ENCODE peak calls at places on chromosome 20, in four cellular contexts. W is suprapubic skin; G is HCT116; X is CD8-positive, alpha-beta memory T cell. P is an unnamed sample. For H3K4me1, the result is how much of the 10 kb centered on the place peaks cover.

GRCh38 chr20:18001131-18001921 is 32.5 kb downstream of the MGME1 start:
- DNase-seq in G (no peak), W (peak), X (no peak), P (peak)

GRCh38 chr20:58759947-58760346 is 67.3 kb downstream of the NPEPL1 start:
- DNase-seq in W (no peak), G (no peak), X (no peak), P (no peak)

GRCh38 chr20:23146857-23147256 is 60.7 kb upstream of the CD93 start:
- DNase-seq in X (no peak), W (peak), G (no peak), P (no peak)

GRCh38 chr20:33450867-33451266 is 7.3 kb upstream of the SNTA1 start:
- DNase-seq in W (no peak), X (no peak), G (peak), P (no peak)

GRCh38 chr20:57596998-57597939 is 23.0 kb downstream of the ZBP1 start:
- DNase-seq in W (peak), G (peak), X (peak), P (peak)

GRCh38 chr20:4855097-4855496 is 133.4 kb downstream of the PRND start:
- DNase-seq in X (no peak), G (no peak), W (no peak), P (no peak)

GRCh38 chr20:7723284-7723683 is 217.0 kb downstream of the HAO1 start:
- DNase-seq in W (no peak), G (no peak), X (no peak), P (no peak)

GRCh38 chr20:1155342-1155741 is 29.4 kb downstream of the TMEM74B start:
- DNase-seq in X (no peak), W (no peak), G (no peak), P (no peak)

GRCh38 chr20:62254021-62254724 is 15.9 kb downstream of the OSBPL2 start:
- DNase-seq in X (no peak), W (no peak), G (no peak), P (no peak)

GRCh38 chr20:9079038-9079731 is 10.3 kb downstream of the PLCB4 start:
- DNase-seq in W (no peak), X (no peak), G (no peak), P (no peak)

GRCh38 chr20:20362774-20363435 is 5.0 kb upstream of the INSM1 start:
- DNase-seq in G (no peak), X (no peak), W (no peak), P (no peak)

GRCh38 chr20:33059741-33060390 is 6.2 kb downstream of the BPIFB3 start:
- DNase-seq in X (no peak), G (no peak), W (no peak), P (no peak)

GRCh38 chr20:58436868-58437645 is 48.0 kb downstream of the VAPB start:
- DNase-seq in G (no peak), W (no peak), X (no peak), P (no peak)

GRCh38 chr20:16476032-16476431 is 97.2 kb downstream of the KIF16B start:
- DNase-seq in X (no peak), W (no peak), G (peak), P (no peak)

GRCh38 chr20:47269309-47270165 is 87.0 kb downstream of the ZMYND8 start:
- DNase-seq in W (no peak), X (no peak), G (no peak), P (no peak)

GRCh38 chr20:45704969-45705637 is at the start of gene WFDC10B:
- DNase-seq in W (no peak), G (no peak), X (no peak), P (no peak)

GRCh38 chr20:38146628-38147027 is 18.4 kb downstream of the TGM2 start:
- DNase-seq in W (no peak), G (no peak), X (no peak), P (peak)

GRCh38 chr20:23943304-23943703 is 45.3 kb downstream of the GGTLC1 start:
- DNase-seq in G (no peak), W (no peak), X (no peak), P (no peak)

GRCh38 chr20:50725722-50726000 is 5.7 kb upstream of the PARD6B start:
- DNase-seq in G (no peak), W (no peak), X (no peak), P (no peak)

GRCh38 chr20:50726955-50727791 is 4.2 kb upstream of the PARD6B start:
- DNase-seq in G (no peak), X (no peak), W (no peak), P (no peak)

GRCh38 chr20:50723672-50724071 is 7.7 kb upstream of the PARD6B start:
- DNase-seq in X (no peak), W (no peak), G (no peak), P (no peak)

GRCh38 chr20:50724112-50724724 is 7.2 kb upstream of the PARD6B start:
- DNase-seq in G (no peak), X (no peak), W (no peak), P (no peak)

GRCh38 chr20:50724851-50725721 is 6.3 kb upstream of the PARD6B start:
- DNase-seq in G (peak), W (peak), X (no peak), P (peak)
- H3K27ac ChIP-seq in G (peak), W (peak), X (peak), P (peak)

GRCh38 chr20:52313335-52313963 is 121.9 kb upstream of the ZFP64 start:
- DNase-seq in G (peak), X (no peak), W (no peak), P (no peak)
- H3K4me3 ChIP-seq in G (no peak), X (no peak), W (no peak), P (no peak)

GRCh38 chr20:2817341-2817726 is 1.2 kb downstream of the TMEM239 start:
- DNase-seq in X (no peak), G (no peak), W (no peak), P (no peak)
- H3K4me1 ChIP-seq in X (under half), G (under half), W (under half), P (under half)

DNA sequence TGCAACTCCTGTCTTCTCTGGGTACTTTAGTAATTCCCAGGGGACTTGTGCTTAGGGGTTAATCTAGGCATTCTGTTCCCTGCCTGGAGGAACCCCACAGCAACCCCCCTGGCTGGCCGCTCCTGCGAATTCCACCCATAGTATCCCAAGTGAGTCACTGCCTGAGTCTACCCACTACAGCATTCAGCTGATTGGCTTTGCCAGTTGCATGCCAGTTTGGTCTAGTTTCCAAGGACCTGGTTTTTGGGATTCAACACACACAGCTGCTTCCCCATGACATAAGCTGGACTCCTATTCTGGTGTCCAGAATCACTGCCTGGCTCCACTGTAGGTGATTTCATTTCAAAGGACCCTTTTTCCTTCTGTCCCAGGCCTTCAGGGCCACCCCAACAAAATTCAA is 40.3 kb downstream of the PLCG1 start:
- DNase-seq in X (no peak), G (peak), W (peak), P (no peak)
- H3K27ac ChIP-seq in X (no peak), G (no peak), W (peak), P (peak)

DNA sequence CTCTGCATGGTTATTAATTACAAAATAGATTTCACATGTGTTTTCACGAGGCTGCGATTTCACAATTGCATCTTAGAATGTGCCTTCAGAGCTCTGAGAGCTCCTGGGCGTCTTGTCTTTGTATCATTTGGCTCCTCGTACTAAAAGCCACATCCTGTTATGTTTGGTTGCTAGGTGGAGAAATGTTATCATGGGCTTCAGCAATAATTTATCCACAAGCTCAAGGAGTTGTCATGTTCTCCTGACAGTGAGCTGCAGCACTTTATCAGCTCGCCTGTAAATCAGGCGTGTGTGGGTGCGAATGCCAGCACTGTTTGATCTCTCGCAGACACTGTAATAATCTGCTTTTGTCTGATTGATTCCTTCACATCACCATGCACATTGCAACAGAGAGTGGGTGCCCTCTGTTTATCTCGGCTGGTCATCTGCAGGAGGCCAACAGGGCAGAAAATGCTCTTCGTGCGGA is 218.6 kb upstream of the ZFP64 start:
- DNase-seq in G (no peak), X (peak), W (peak), P (peak)
- H3K4me3 ChIP-seq in G (no peak), X (peak), W (no peak), P (no peak)

GRCh38 chr20:25293507-25293906 is 45.6 kb downstream of the PYGB start:
- DNase-seq in X (no peak), W (no peak), G (no peak), P (peak)
- H3K4me1 ChIP-seq in X (under half), W (under half), G (under half), P (under half)

GRCh38 chr20:59765599-59766177 is 161.3 kb downstream of the PHACTR3 start:
- DNase-seq in W (no peak), X (no peak), G (no peak), P (no peak)

GRCh38 chr20:59767656-59768055 is 163.3 kb downstream of the PHACTR3 start:
- DNase-seq in W (no peak), G (no peak), X (no peak), P (no peak)

DNA sequence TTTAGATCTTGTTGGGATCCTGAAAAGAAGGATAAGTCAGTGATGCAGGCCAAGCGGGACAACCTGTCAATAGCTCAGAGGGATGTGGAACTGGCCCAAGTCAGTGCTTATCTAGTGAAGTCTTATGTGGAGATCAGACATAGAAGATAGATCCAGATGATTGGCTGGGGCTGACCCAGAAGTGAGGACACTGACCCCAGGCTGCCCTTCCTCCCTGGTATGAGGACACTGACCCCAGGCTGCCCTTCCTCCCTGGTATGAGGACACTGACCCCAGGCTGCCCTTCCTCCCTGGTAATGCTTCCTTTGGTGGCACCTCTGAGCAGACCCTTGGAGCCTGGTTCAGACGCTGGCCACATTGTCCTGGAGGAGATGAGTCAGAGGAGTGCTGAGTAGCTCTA is 159.7 kb downstream of the PHACTR3 start:
- DNase-seq in W (no peak), X (no peak), G (no peak), P (no peak)
- H3K27ac ChIP-seq in W (no peak), X (no peak), G (no peak), P (no peak)

P was measured in right cardiac atrium.